ENCODE peak calls at places on chromosomes 1 and 21, in nine cellular contexts. C, G, K, H, M, S, D, W and N are unnamed samples.

GRCh38 chr1:31201871-31202270 is 37.8 kb downstream of the NKAIN1 start:
- DNase-seq in S (no peak), K (no peak), D (no peak), M (no peak), C (no peak), H (no peak), G (no peak), W (no peak), N (no peak)

GRCh38 chr1:33149453-33150190 is 32.2 kb downstream of the TRIM62 start:
- DNase-seq in S (no peak), D (no peak), H (no peak), K (no peak), C (no peak), W (no peak), G (no peak), M (no peak), N (no peak)

GRCh38 chr1:185860876-185861275 is 126.7 kb downstream of the HMCN1 start:
- DNase-seq in S (no peak), W (no peak), C (no peak), G (no peak), D (no peak), H (no peak), K (no peak), M (no peak), N (peak)

GRCh38 chr1:207070811-207071210 is 17.7 kb downstream of the PFKFB2 start:
- DNase-seq in S (no peak), K (no peak), H (no peak), C (no peak), W (no peak), G (no peak), M (no peak), D (no peak), N (no peak)

GRCh38 chr1:210477328-210477924 is 148.7 kb downstream of the HHAT start:
- DNase-seq in C (no peak), K (no peak), M (no peak), G (no peak), H (peak), D (no peak), S (no peak), W (no peak), N (peak)

GRCh38 chr1:159817276-159818041 is 9.2 kb upstream of the SLAMF8 start:
- DNase-seq in S (peak), G (no peak), W (no peak), H (peak), D (no peak), M (no peak), K (no peak), C (no peak), N (no peak)

GRCh38 chr1:3550511-3551289 is 60.6 kb downstream of the MEGF6 start:
- DNase-seq in W (peak), H (no peak), G (no peak), D (no peak), M (no peak), K (no peak), S (no peak), C (no peak), N (no peak)

GRCh38 chr1:147541672-147542548 is 609 bp downstream of the BCL9 start:
- DNase-seq in C (no peak), W (peak), H (peak), S (no peak), D (peak), G (no peak), M (peak), K (peak), N (peak)

GRCh38 chr1:201511925-201512539 is 5.1 kb upstream of the CSRP1 start:
- DNase-seq in H (no peak), K (no peak), G (no peak), W (peak), M (peak), C (no peak), D (no peak), S (no peak), N (no peak)

GRCh38 chr1:205664399-205665108 is 15.8 kb downstream of the SLC45A3 start:
- DNase-seq in S (peak), W (no peak), M (no peak), H (peak), K (no peak), C (no peak), D (peak), G (no peak), N (peak)

GRCh38 chr1:202200669-202201068 is 7.1 kb downstream of the LGR6 start:
- DNase-seq in G (no peak), W (peak), S (no peak), C (no peak), M (no peak), K (no peak), D (no peak), H (no peak), N (no peak)

GRCh38 chr1:209080170-209080781 is 503.2 kb upstream of the CAMK1G start:
- DNase-seq in S (peak), C (no peak), G (no peak), H (peak), D (no peak), W (no peak), K (no peak), M (no peak), N (no peak)

GRCh38 chr1:30668546-30669327 is 54.6 kb downstream of the MATN1 start:
- DNase-seq in W (no peak), H (no peak), G (no peak), M (no peak), D (no peak), S (no peak), K (no peak), C (no peak), N (peak)

GRCh38 chr21:29639366-29640232 is 300.2 kb downstream of the GRIK1 start:
- DNase-seq in H (no peak), K (no peak), C (no peak), S (no peak), D (no peak), W (no peak), M (no peak), G (no peak), N (no peak)

GRCh38 chr1:2112280-2112701 is 62.1 kb downstream of the PRKCZ start:
- DNase-seq in G (no peak), C (no peak), M (no peak), W (peak), S (no peak), H (no peak), D (no peak), K (no peak), N (no peak)

GRCh38 chr1:3293563-3294080 is 160.8 kb upstream of the ARHGEF16 start:
- DNase-seq in H (no peak), S (no peak), C (no peak), G (no peak), M (no peak), W (peak), D (no peak), K (no peak), N (no peak)